ENCODE peak calls at places on chromosome 11, in four cellular contexts. V is stomach, N is PC-3, G is fibroblast of mammary gland. K is an unnamed sample.

GRCh38 chr11:112773256-112773655 is 188.0 kb upstream of the NCAM1 start:
- DNase-seq in V (no peak), N (no peak), G (no peak), K (no peak)

GRCh38 chr11:65130631-65131416 is 3.5 kb downstream of the SYVN1 start:
- DNase-seq in V (no peak), N (no peak), G (no peak), K (peak; percentile 52)

GRCh38 chr11:119479685-119480275 is 56.8 kb upstream of the THY1 start:
- DNase-seq in V (no peak), N (peak; percentile 40), G (peak; percentile 42), K (no peak)

GRCh38 chr11:72005347-72006260 is 6.9 kb downstream of the IL18BP start:
- DNase-seq in V (no peak), N (peak; percentile 19), G (no peak), K (peak; percentile 66)

GRCh38 chr11:4181780-4182721 is 87.5 kb downstream of the RRM1 start:
- DNase-seq in V (peak; percentile 82), N (peak; percentile 74), G (peak; percentile 53), K (peak; percentile 77)

GRCh38 chr11:79081441-79082124 is 359.2 kb downstream of the TENM4 start:
- DNase-seq in V (no peak), N (no peak), G (peak; percentile 46), K (no peak)

GRCh38 chr11:121714356-121714755 is 261.6 kb upstream of the SORL1-AS1 start:
- DNase-seq in V (no peak), N (no peak), G (peak; percentile 67), K (no peak)

GRCh38 chr11:67268036-67268683 is 1.9 kb downstream of the GRK2 start:
- DNase-seq in V (no peak), N (no peak), G (no peak), K (peak; percentile 67)

GRCh38 chr11:69357458-69358397 is 63.8 kb downstream of the MYEOV start:
- DNase-seq in V (peak; percentile 21), N (no peak), G (no peak), K (no peak)

GRCh38 chr11:2582958-2583604 is 116.7 kb downstream of the KCNQ1OT1 start:
- DNase-seq in V (peak; percentile 24), N (no peak), G (no peak), K (peak; percentile 60)

GRCh38 chr11:33970984-33971466 is 79.1 kb upstream of the LMO2 start:
- DNase-seq in V (peak; percentile 30), N (peak; percentile 69), G (peak; percentile 64), K (no peak)

GRCh38 chr11:47332303-47332711 is 20.2 kb downstream of the MYBPC3 start:
- DNase-seq in V (no peak), N (no peak), G (no peak), K (no peak)

GRCh38 chr11:4180441-4181183 is 86.0 kb downstream of the RRM1 start:
- DNase-seq in V (no peak), N (no peak), G (no peak), K (no peak)

GRCh38 chr11:133202816-133203215 is 329.5 kb downstream of the OPCML start:
- DNase-seq in V (no peak), N (no peak), G (no peak), K (no peak)

DNA sequence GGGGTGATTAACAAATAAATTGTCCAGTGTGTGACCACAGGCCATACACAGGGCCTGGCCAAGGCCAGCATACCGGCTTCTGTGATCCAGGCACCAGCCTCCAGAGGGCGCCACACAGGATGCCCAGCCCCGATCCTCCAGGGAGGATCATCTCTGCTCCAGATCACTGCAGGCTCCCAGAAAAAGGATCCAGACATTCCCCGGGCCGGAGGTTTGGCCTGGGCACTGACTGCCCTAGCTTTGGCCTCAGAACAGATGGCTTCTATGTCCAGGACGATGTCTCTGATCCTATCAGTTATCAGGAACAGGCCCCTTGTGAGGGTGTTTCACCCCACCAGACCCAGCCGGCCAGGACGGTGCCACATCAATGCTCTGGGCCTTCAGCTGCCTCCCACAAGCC is 74.5 kb upstream of the LMO1 start:
- DNase-seq in V (peak; percentile 58), N (peak; percentile 46), G (peak; percentile 40), K (peak; percentile 78)
- TF ChIP-seq CTCF in V (peak; percentile 35), N (peak; percentile 80), G (peak; percentile 77), K (peak; percentile 59)

GRCh38 chr11:82315093-82315492 is 418.6 kb downstream of the FAM181B start:
- DNase-seq in V (no peak), N (peak; percentile 46), G (peak; percentile 19), K (no peak)
- TF ChIP-seq CTCF in V (no peak), N (peak; percentile 57), G (peak; percentile 36), K (peak; percentile 36)

DNA sequence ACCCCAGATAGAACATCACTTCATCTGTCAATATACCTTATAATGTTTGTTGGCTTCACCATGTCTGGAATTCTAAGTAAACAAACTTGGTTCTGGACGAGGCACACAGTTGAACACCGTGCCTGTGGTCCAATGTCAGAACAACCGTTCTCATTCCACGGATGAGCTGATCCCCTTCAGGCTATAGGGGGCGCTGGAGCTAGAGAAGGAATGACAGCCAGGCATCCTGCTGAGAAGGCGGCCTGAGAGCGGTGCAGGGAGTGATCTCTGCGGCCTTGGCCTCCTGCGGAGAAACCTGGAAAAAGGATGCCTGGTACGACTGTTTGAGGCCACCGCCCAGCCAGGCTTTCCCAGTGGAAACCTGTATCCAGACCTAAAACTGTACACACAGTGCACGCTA is 48.7 kb downstream of the FDX1 start:
- DNase-seq in V (no peak), N (no peak), G (no peak), K (no peak)
- TF ChIP-seq CTCF in V (no peak), N (peak; percentile 49), G (peak; percentile 14), K (no peak)

DNA sequence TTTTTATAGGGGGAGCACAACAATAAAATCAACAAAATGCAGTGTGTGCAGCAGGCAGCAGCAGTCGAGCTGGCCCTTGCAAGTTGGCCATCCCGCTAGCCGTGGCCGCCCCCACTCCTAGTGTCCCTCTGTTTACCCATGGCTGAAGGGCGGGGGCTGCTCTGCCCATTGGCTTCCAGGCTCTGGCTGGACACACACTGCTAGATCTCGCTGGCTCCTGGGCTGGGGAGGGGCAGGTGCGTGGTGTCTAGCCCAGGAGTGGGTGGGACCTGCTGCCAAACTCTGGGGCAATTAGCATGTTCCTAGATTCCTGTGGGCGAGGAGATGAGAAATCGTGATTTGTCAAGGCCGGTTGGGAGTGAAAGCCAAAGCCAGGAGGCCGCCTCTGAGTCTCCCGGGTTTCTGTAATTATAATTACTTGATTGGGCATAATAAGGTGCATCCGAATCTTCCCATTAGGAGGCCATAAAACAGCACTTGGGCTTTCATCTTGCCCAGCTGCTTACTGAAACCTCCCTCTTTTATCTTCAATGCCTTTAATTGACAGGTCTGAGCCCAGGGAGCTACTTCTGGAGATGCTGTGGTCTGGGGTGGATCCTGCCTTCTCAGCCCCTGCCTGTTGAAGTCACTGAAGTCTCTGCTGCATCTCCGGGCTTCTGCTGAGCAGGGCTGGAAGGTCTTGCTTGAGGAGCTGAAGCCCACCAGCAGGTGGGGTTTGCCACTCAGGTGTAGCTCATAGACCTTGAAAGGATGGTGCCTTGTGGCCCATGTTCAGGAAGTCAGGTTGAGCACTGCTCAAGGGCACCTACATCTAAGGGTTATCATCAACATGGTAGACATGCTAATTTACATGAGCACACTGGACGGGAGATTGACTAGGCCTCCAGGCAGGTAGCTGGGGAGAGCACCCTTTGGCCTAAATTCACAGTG is 44.5 kb upstream of the DKK3 start:
- DNase-seq in V (no peak), N (no peak), G (peak; percentile 27), K (no peak)
- TF ChIP-seq CTCF in V (no peak), N (peak; percentile 31), G (peak; percentile 36), K (no peak)

DNA sequence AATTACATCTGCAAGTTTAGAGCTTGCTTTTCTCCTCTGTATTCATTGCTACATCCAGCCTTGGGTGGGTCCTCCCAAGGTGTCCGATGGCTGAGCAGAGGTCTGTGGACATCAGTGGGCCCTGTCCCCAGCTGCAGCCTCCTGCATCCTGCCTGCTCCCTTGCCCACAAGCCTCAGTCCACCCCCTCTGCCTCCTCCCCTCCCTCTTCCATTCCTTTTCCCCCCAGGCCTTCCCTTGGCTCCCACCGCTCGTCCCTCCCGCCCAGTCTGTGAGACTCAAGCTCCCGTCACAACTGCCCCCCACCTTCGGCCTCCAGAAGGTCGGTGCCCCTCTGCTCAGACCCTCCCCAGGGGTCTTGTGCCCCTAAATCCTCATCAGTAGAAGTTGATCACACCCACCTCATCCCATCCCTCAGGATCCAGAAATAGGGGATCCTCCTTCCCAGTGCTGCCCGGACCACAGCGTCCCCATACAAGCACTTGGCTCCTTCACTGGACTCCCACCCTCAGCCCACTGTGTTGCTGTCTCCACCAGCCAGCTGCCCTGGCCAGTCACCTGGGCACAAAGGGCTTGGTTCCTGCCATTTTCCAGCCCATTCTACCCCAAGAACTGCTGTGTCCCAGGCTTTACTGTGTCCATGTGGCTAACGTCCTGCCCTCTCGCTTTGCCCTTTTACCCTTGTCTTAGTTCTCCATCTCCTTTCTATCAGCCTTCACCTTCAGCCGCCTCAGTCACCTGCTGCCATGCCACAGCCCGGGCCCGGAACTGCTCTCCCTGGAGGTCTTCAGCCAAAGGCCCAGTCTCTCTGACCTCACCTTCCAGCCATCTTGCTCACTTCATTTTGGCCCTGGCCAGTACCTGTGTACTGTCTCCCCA is 2.2 kb upstream of the OMP start:
- DNase-seq in V (no peak), N (no peak), G (no peak), K (peak; percentile 50)
- TF ChIP-seq CTCF in V (no peak), N (no peak), G (no peak), K (no peak)

GRCh38 chr11:115626414-115626813 is 122.2 kb upstream of the CADM1 start:
- DNase-seq in V (no peak), N (no peak), G (no peak), K (no peak)

GRCh38 chr11:115627071-115627470 is 122.9 kb upstream of the CADM1 start:
- DNase-seq in V (no peak), N (no peak), G (no peak), K (no peak)

GRCh38 chr11:115623021-115623451 is 118.8 kb upstream of the CADM1 start:
- DNase-seq in V (peak; percentile 42), N (peak; percentile 7), G (peak; percentile 62), K (peak; percentile 69)

GRCh38 chr11:115627666-115628460 is 123.6 kb upstream of the CADM1 start:
- DNase-seq in V (no peak), N (no peak), G (no peak), K (no peak)

DNA sequence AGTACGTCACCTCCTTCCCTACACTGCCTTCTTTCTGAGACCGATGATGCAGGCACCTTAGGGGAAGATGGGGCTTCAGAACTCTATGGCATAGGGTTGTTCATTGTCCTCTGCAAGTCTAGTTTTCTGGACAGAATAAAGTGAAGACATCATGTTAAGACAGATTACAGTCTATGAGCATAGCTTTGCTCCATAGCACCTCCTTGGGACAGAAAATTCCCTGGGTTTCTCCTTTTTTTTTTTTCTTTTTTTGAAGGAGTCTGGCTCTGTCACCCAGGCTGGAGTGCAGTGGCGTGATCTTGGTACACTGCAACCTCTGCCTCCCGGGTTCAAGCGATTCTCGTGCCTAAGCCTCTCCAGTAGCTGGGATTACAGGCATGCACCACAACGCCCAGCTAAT is 119.8 kb upstream of the CADM1 start:
- DNase-seq in V (no peak), N (no peak), G (no peak), K (no peak)
- TF ChIP-seq CTCF in V (no peak), N (no peak), G (no peak), K (no peak)

DNA sequence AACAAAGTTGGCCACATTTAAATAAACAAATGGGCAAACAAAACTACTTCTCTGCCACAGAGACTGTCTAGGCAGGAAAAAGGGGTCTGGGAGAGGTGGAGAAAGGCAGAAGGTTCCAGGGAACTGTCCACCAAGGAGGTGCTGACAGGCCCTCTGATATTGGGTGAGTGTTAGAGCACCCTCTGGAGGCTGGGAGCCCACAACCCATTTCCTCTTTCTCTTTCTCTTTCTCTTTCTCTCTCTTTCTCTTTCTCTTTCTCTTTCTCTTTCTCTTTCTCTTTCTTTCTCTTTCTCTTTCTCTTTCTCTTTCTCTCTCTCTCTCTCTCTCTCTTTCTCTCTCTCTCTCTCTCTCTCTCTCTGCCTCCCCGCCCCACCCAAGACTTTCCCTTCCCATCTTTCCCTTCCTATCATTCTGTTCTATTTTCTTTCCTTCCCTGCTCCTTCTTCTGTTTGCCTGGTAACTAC is 912.8 kb downstream of the DLG2 start:
- DNase-seq in V (peak; percentile 28), N (peak; percentile 83), G (peak; percentile 53), K (no peak)
- TF ChIP-seq CTCF in V (peak; percentile 48), N (peak; percentile 78), G (peak; percentile 60), K (no peak)

K was measured in upper lobe of right lung.